ENCODE peak calls at places on chromosomes 12 and 14, in four cellular contexts. J is right lobe of liver, C is GM23248, F is suprapubic skin. S is an unnamed sample.

GRCh38 chr12:25833657-25834056 is 124.8 kb upstream of the RASSF8 start:
- DNase-seq in F (no peak), C (peak), J (no peak), S (no peak)

GRCh38 chr12:6960291-6961277 is 9.4 kb downstream of the PTPN6 start:
- DNase-seq in J (peak), F (peak), C (peak), S (no peak)

GRCh38 chr12:2054091-2055018 is 1.6 kb downstream of the CACNA1C start:
- DNase-seq in F (no peak), J (no peak), C (peak), S (no peak)

GRCh38 chr12:123946152-123946515 is 26.5 kb downstream of the CCDC92 start:
- DNase-seq in J (no peak), F (no peak), C (no peak), S (peak)

GRCh38 chr12:42483534-42483857 is 106.0 kb downstream of the PRICKLE1 start:
- DNase-seq in F (peak), C (peak), J (no peak), S (peak)

GRCh38 chr14:21025374-21026151 is 702 bp upstream of the NDRG2 start:
- DNase-seq in F (peak), C (no peak), J (peak), S (peak)

GRCh38 chr12:34605510-34605887 is 583.2 kb downstream of the ALG10 start:
- DNase-seq in F (peak), C (no peak), J (no peak), S (no peak)

GRCh38 chr14:54465654-54466053 is 23.1 kb downstream of the GMFB start:
- DNase-seq in C (no peak), J (no peak), F (no peak), S (no peak)

GRCh38 chr14:87935895-87936294 is 57.1 kb downstream of the GALC start:
- DNase-seq in F (no peak), J (no peak), C (no peak), S (no peak)

GRCh38 chr12:39412210-39412609 is 30.7 kb downstream of the KIF21A start:
- DNase-seq in J (no peak), C (no peak), F (no peak), S (no peak)

GRCh38 chr14:71555654-71556559 is 376.3 kb upstream of the RGS6 start:
- DNase-seq in C (peak), J (no peak), F (no peak), S (no peak)

GRCh38 chr14:68671899-68672298 is 121.0 kb downstream of the ZFP36L1 start:
- DNase-seq in F (no peak), C (no peak), J (no peak), S (no peak)

GRCh38 chr14:77299776-77300175 is 20.9 kb downstream of the POMT2 start:
- DNase-seq in J (no peak), C (no peak), F (no peak), S (no peak)

GRCh38 chr12:119689935-119690500 is 22.1 kb downstream of the PRKAB1 start:
- DNase-seq in J (no peak), C (no peak), F (no peak), S (no peak)

GRCh38 chr14:103679351-103679750 is 35.9 kb downstream of the XRCC3 start:
- DNase-seq in C (peak), F (peak), J (no peak), S (no peak)

GRCh38 chr12:18576104-18576622 is 161.6 kb downstream of the PLCZ1 start:
- DNase-seq in C (peak), F (no peak), J (no peak), S (no peak)

GRCh38 chr12:114209852-114210251 is 196.1 kb downstream of the TBX5 start:
- DNase-seq in F (no peak), J (no peak), C (no peak), S (no peak)

GRCh38 chr12:100251917-100252316 is 15.0 kb downstream of the DEPDC4 start:
- DNase-seq in F (no peak), C (no peak), J (peak), S (no peak)

GRCh38 chr12:20077618-20078017 is 290.7 kb upstream of the PDE3A start:
- DNase-seq in F (no peak), C (no peak), J (no peak), S (no peak)

GRCh38 chr12:27226319-27226984 is 17.6 kb upstream of the STK38L start:
- DNase-seq in C (no peak), F (no peak), J (no peak), S (no peak)

GRCh38 chr14:93984987-93985410 is 8.6 kb upstream of the ASB2 start:
- DNase-seq in C (peak), J (no peak), F (no peak), S (no peak)

GRCh38 chr12:31206038-31206670 is 119.8 kb downstream of the SINHCAF start:
- DNase-seq in F (no peak), C (peak), J (no peak), S (no peak)

GRCh38 chr12:112839386-112839972 is 47.9 kb downstream of the RPH3A start:
- DNase-seq in F (no peak), C (peak), J (no peak), S (peak)

GRCh38 chr12:113932411-113933196 is 33.5 kb downstream of the RBM19 start:
- DNase-seq in J (peak), F (no peak), C (peak), S (no peak)

GRCh38 chr12:89863332-89863938 is 154.8 kb upstream of the ATP2B1 start:
- DNase-seq in C (no peak), F (no peak), J (no peak), S (no peak)

GRCh38 chr12:15996254-15996653 is 85.1 kb downstream of the DERA start:
- DNase-seq in J (peak), C (peak), F (no peak), S (no peak)

GRCh38 chr12:11897923-11898322 is 172.8 kb upstream of the BCL2L14 start:
- DNase-seq in F (no peak), C (no peak), J (no peak), S (no peak)

GRCh38 chr14:54643696-54644176 is 76.8 kb downstream of the SAMD4A start:
- DNase-seq in F (no peak), C (no peak), J (no peak), S (no peak)

DNA sequence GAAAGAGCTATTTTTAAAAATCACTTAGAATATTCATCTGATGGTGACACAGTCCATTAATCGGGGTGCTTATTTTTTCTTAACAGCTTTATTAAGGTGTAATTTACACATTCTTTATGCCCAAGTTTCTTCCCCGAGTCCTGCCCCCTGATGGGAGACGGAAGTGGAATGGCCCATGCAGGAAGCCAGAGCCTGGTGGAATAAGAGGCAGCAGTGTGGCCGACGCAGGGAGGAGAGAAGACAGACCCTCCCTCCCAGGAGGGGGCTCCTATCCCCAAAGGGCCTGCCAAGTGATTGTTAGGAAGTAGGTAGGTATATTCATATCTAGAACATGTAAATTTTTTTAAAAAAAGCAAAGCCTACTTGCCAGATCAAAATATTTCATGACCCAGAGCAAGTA is 174.2 kb downstream of the FOXN3 start:
- DNase-seq in F (no peak), J (no peak), C (no peak), S (peak)
- H3K27ac ChIP-seq in F (no peak), J (no peak), C (no peak), S (peak)

GRCh38 chr14:33477752-33478151 is 473.1 kb downstream of the EGLN3 start:
- DNase-seq in F (no peak), C (no peak), J (no peak), S (no peak)

GRCh38 chr14:33480589-33481184 is 470.2 kb downstream of the EGLN3 start:
- DNase-seq in C (peak), F (no peak), J (no peak), S (no peak)

GRCh38 chr14:33469898-33470297 is 481.0 kb downstream of the EGLN3 start:
- DNase-seq in F (no peak), J (no peak), C (no peak), S (no peak)

GRCh38 chr14:33475623-33476022 is 475.3 kb downstream of the EGLN3 start:
- DNase-seq in J (no peak), C (peak), F (no peak), S (no peak)
- H3K27ac ChIP-seq in J (no peak), C (no peak), F (no peak), S (no peak)

GRCh38 chr12:67434653-67435375 is 165.7 kb downstream of the CAND1 start:
- DNase-seq in F (no peak), J (no peak), C (peak), S (no peak)
- H3K27ac ChIP-seq in F (peak), J (no peak), C (peak), S (peak)

DNA sequence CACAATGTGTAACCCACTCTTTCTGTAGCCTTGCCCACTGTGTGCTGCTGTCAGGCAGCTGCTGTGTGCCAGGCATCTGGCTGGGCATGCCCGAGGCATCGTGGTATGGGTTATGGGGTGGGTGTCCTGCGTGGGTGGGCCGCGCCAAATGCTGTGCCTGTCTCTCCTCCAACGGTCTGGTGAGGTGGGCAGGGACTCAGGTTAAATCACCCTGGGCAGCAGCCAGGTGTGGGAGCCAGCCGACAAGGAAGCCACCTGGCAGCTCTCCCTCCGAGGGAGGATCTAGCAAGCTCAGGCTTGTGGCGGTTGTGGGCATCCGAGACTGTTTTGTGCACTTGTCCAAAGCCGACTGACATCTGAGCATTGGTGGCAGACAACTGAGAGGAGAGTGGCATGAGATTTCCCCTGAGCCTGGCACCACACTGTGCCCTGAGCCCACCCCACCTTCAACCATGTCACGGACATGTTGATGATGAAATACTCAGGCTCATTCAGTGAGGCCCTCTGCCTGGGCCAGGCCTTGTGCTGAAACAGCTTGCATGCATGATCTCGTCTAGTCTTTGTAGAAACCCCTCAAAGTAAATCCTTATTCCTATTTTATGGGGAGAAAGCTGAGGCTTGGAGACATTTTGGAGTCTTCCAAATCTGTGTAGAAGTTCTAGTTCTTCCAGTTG is 181.8 kb upstream of the MYL2 start:
- DNase-seq in C (no peak), F (no peak), J (peak), S (no peak)
- H3K27ac ChIP-seq in C (no peak), F (no peak), J (no peak), S (no peak)

DNA sequence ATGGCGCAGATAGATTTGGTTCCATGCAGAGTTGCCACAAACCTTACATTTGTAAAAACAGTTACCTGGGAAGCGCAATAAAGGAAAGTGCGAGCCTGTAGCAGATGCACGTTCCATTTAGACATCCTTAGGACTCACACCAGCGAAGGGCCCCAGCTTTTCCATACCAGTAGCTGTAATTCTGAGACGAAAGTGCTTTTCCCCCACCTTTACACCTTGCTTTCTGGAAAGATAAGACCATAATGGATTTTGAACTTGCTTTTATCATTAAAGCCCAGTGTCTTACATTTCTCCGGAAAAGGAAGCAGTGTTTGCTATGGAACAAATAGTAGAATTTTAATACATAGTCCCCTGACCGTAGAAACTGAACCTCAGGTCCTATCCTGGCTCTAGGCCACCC is 616 bp upstream of the CCDC77 start:
- DNase-seq in F (no peak), C (no peak), J (no peak), S (no peak)
- H3K27ac ChIP-seq in F (no peak), C (no peak), J (no peak), S (no peak)

DNA sequence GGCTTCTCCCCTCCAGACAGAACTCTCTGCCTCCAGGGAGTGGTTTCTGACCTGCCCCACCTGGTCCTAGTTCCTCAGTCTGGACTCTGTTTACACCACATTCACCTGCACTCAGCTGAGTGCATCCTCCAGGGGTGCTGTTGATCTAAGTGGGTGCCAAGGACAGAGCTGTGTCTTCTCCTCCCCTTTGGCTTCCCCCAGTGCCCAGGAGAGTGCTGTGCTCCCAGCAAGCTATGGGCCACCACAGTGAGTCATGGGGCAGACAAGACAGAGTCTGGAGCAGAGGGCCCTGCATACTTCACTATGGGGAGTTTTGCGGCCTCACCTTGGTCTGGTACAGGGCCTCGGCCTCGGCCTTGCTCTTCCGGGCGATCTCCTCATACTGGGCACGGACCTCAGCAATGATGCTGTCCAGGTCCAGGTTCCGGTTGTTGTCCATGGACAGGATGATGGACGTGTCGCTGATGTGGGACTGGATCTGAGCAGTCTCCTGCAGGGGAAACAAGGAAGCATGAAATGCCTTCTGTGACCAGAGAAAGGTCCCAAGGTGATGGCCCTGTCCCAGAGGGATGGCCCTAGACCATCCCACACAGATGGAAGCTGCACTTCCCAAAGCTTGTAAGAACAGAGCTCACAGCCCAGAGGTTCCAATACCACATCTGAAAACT is 4.9 kb downstream of the KRT73 start:
- DNase-seq in F (no peak), J (no peak), C (no peak), S (peak)
- H3K27ac ChIP-seq in F (no peak), J (no peak), C (no peak), S (no peak)

DNA sequence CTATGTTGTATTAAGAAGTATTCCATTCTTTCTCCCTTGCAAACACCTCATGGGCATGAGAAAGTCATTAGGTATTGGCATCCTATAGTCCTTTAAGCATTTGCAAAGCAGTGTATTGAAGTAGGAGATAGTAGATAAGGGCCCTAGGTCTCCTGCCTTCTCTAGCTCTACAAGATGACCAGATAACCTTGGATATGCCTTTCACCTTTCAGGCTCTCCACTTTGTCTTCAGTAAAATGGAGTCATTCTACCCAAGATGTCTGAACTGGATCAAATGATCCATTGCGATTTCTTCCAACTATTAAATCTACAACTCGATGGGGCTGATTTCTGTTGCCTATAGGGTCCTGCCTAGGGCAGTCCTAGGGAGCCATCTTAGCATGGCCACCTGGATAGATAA is 132.1 kb upstream of the BTG1 start:
- DNase-seq in J (no peak), F (no peak), C (no peak), S (no peak)
- H3K27ac ChIP-seq in J (no peak), F (no peak), C (no peak), S (no peak)

GRCh38 chr12:64671682-64672081 is 61.4 kb downstream of the RASSF3 start:
- DNase-seq in J (no peak), C (no peak), F (no peak), S (no peak)
- H3K27ac ChIP-seq in J (no peak), C (no peak), F (no peak), S (peak)

GRCh38 chr14:102235275-102235897 is 69.6 kb downstream of the MOK start:
- DNase-seq in C (peak), F (no peak), J (peak), S (no peak)
- H3K27ac ChIP-seq in C (no peak), F (no peak), J (no peak), S (peak)

GRCh38 chr12:55934343-55934742 is 3.4 kb downstream of the DGKA start:
- DNase-seq in F (no peak), J (no peak), C (peak), S (no peak)

GRCh38 chr12:55932546-55932919 is 1.6 kb downstream of the DGKA start:
- DNase-seq in J (no peak), F (no peak), C (peak), S (no peak)

GRCh38 chr12:55931780-55932545 is 1.0 kb downstream of the DGKA start:
- DNase-seq in J (peak), C (peak), F (peak), S (peak)

GRCh38 chr12:55933799-55934174 is 2.8 kb downstream of the DGKA start:
- DNase-seq in J (no peak), F (no peak), C (no peak), S (no peak)

GRCh38 chr12:55933158-55933798 is 2.3 kb downstream of the DGKA start:
- DNase-seq in J (no peak), C (peak), F (peak), S (no peak)
- H3K27ac ChIP-seq in J (no peak), C (peak), F (peak), S (peak)

S was measured in coronary artery.